ENCODE peak calls at places on chromosome 17, in eight cellular contexts. I, Z, A, Y, P, T, U and J are unnamed samples.
A peak's percentile ranks its signal among the peaks of the same experiment; 100 is the strongest.

GRCh38 chr17:78343099-78343432 is 16.8 kb downstream of the SOCS3 start:
- DNase-seq in Z (peak; percentile 87), T (no peak), I (no peak), P (peak; percentile 83), U (peak; percentile 74), Y (peak; percentile 91), A (no peak), J (no peak)

GRCh38 chr17:8123695-8124349 is at the start of gene HES7:
- DNase-seq in P (no peak), T (no peak), U (no peak), Y (no peak), A (no peak), Z (peak; percentile 50), I (no peak), J (peak; percentile 54)

GRCh38 chr17:29619251-29619650 is 3.5 kb downstream of the CORO6 start:
- DNase-seq in Z (peak; percentile 36), U (no peak), A (no peak), T (no peak), P (no peak), Y (no peak), I (no peak), J (no peak)

GRCh38 chr17:63984651-63985386 is 12.1 kb upstream of the SCN4A start:
- DNase-seq in P (peak; percentile 87), T (peak; percentile 79), A (no peak), U (peak; percentile 33), Y (no peak), I (no peak), Z (peak; percentile 91), J (no peak)

GRCh38 chr17:21213491-21214014 is 408 bp downstream of the TMEM11 start:
- DNase-seq in Z (no peak), P (peak; percentile 23), Y (no peak), T (peak; percentile 44), I (no peak), U (no peak), A (no peak), J (no peak)

GRCh38 chr17:980406-981291 is 1.1 kb upstream of the NXN start:
- DNase-seq in Z (peak; percentile 82), T (peak; percentile 88), I (peak; percentile 65), U (no peak), P (peak; percentile 72), Y (peak; percentile 91), A (peak; percentile 52), J (peak; percentile 88)

GRCh38 chr17:64448665-64449512 is at the start of gene MILR1:
- DNase-seq in U (no peak), I (no peak), Z (peak; percentile 65), Y (no peak), T (no peak), P (peak; percentile 93), A (peak; percentile 19), J (no peak)

GRCh38 chr17:63701477-63702222 is 1.7 kb upstream of the LIMD2 start:
- DNase-seq in U (no peak), T (peak; percentile 88), P (no peak), A (no peak), Z (no peak), I (no peak), Y (peak; percentile 76), J (no peak)